ENCODE peak calls at places on chromosomes 13 and 19, in ten cellular contexts. One of them, this sample, is unnamed. For H3K27me3, the result is how much of the 10 kb centered on the place peaks cover.

GRCh38 chr13:99053636-99054233 is 75.9 kb upstream of the DOCK9 start:
- DNase-seq in colonic mucosa: no peak
- DNase-seq in thoracic aorta: no peak
- DNase-seq in neuronal stem cell: no peak
- DNase-seq in heart left ventricle: no peak
- DNase-seq in ovary: no peak
- DNase-seq in AG04450: no peak
- DNase-seq in sigmoid colon: no peak
- DNase-seq in SJCRH30: no peak
- DNase-seq in breast epithelium: no peak
- DNase-seq in this sample: no peak

GRCh38 chr13:110913322-110913721 is 1.5 kb downstream of the ANKRD10 start:
- DNase-seq in colonic mucosa: peak
- DNase-seq in thoracic aorta: no peak
- DNase-seq in neuronal stem cell: no peak
- DNase-seq in heart left ventricle: no peak
- DNase-seq in ovary: no peak
- DNase-seq in AG04450: no peak
- DNase-seq in sigmoid colon: no peak
- DNase-seq in SJCRH30: peak
- DNase-seq in breast epithelium: no peak
- DNase-seq in this sample: no peak

GRCh38 chr13:83048419-83048818 is 833.9 kb downstream of the SLITRK1 start:
- DNase-seq in colonic mucosa: no peak
- DNase-seq in thoracic aorta: no peak
- DNase-seq in neuronal stem cell: no peak
- DNase-seq in heart left ventricle: no peak
- DNase-seq in ovary: no peak
- DNase-seq in AG04450: no peak
- DNase-seq in sigmoid colon: no peak
- DNase-seq in SJCRH30: no peak
- DNase-seq in breast epithelium: no peak
- DNase-seq in this sample: no peak

GRCh38 chr13:35760678-35761308 is 284.3 kb upstream of the MAB21L1 start:
- DNase-seq in colonic mucosa: no peak
- DNase-seq in thoracic aorta: no peak
- DNase-seq in neuronal stem cell: no peak
- DNase-seq in heart left ventricle: no peak
- DNase-seq in ovary: no peak
- DNase-seq in AG04450: no peak
- DNase-seq in sigmoid colon: no peak
- DNase-seq in SJCRH30: peak
- DNase-seq in breast epithelium: no peak
- DNase-seq in this sample: no peak

GRCh38 chr13:96806750-96807149 is 187.5 kb downstream of the OXGR1 start:
- DNase-seq in colonic mucosa: no peak
- DNase-seq in thoracic aorta: no peak
- DNase-seq in neuronal stem cell: no peak
- DNase-seq in heart left ventricle: no peak
- DNase-seq in ovary: no peak
- DNase-seq in AG04450: no peak
- DNase-seq in sigmoid colon: no peak
- DNase-seq in SJCRH30: no peak
- DNase-seq in breast epithelium: no peak
- DNase-seq in this sample: no peak

GRCh38 chr19:33290956-33291622 is 11.2 kb downstream of the CEBPA start:
- DNase-seq in colonic mucosa: peak
- DNase-seq in thoracic aorta: no peak
- DNase-seq in neuronal stem cell: no peak
- DNase-seq in heart left ventricle: no peak
- DNase-seq in ovary: no peak
- DNase-seq in AG04450: no peak
- DNase-seq in sigmoid colon: no peak
- DNase-seq in SJCRH30: no peak
- DNase-seq in breast epithelium: no peak
- DNase-seq in this sample: peak

GRCh38 chr13:75855216-75855615 is 219.1 kb downstream of the LMO7 start:
- DNase-seq in colonic mucosa: no peak
- DNase-seq in thoracic aorta: no peak
- DNase-seq in neuronal stem cell: no peak
- DNase-seq in heart left ventricle: no peak
- DNase-seq in ovary: no peak
- DNase-seq in AG04450: no peak
- DNase-seq in sigmoid colon: no peak
- DNase-seq in SJCRH30: no peak
- DNase-seq in breast epithelium: no peak
- DNase-seq in this sample: no peak

GRCh38 chr19:6218497-6219146 is 61.2 kb downstream of the MLLT1 start:
- DNase-seq in colonic mucosa: peak
- DNase-seq in thoracic aorta: peak
- DNase-seq in neuronal stem cell: peak
- DNase-seq in heart left ventricle: peak
- DNase-seq in ovary: peak
- DNase-seq in AG04450: no peak
- DNase-seq in sigmoid colon: peak
- DNase-seq in SJCRH30: peak
- DNase-seq in breast epithelium: peak
- DNase-seq in this sample: peak

GRCh38 chr13:90485441-90485840 is 862.0 kb upstream of the MIR17HG start:
- DNase-seq in colonic mucosa: no peak
- DNase-seq in thoracic aorta: no peak
- DNase-seq in neuronal stem cell: no peak
- DNase-seq in heart left ventricle: no peak
- DNase-seq in ovary: no peak
- DNase-seq in AG04450: no peak
- DNase-seq in sigmoid colon: no peak
- DNase-seq in SJCRH30: no peak
- DNase-seq in breast epithelium: no peak
- DNase-seq in this sample: no peak

GRCh38 chr19:17095141-17095919 is 19.8 kb downstream of the MYO9B start:
- DNase-seq in colonic mucosa: peak
- DNase-seq in thoracic aorta: peak
- DNase-seq in neuronal stem cell: no peak
- DNase-seq in heart left ventricle: no peak
- DNase-seq in ovary: no peak
- DNase-seq in AG04450: no peak
- DNase-seq in sigmoid colon: peak
- DNase-seq in SJCRH30: no peak
- DNase-seq in breast epithelium: no peak
- DNase-seq in this sample: no peak

GRCh38 chr19:39563408-39563807 is 23.4 kb upstream of the EID2 start:
- DNase-seq in colonic mucosa: no peak
- DNase-seq in thoracic aorta: no peak
- DNase-seq in neuronal stem cell: no peak
- DNase-seq in heart left ventricle: no peak
- DNase-seq in ovary: no peak
- DNase-seq in AG04450: no peak
- DNase-seq in sigmoid colon: no peak
- DNase-seq in SJCRH30: peak
- DNase-seq in breast epithelium: no peak
- DNase-seq in this sample: no peak
- H3K27me3 ChIP-seq in colonic mucosa: under half
- H3K27me3 ChIP-seq in thoracic aorta: under half
- H3K27me3 ChIP-seq in neuronal stem cell: under half
- H3K27me3 ChIP-seq in heart left ventricle: under half
- H3K27me3 ChIP-seq in ovary: under half
- H3K27me3 ChIP-seq in AG04450: under half
- H3K27me3 ChIP-seq in sigmoid colon: under half
- H3K27me3 ChIP-seq in SJCRH30: under half
- H3K27me3 ChIP-seq in breast epithelium: under half
- H3K27me3 ChIP-seq in this sample: under half

GRCh38 chr19:49918089-49918488 is 10.9 kb upstream of the ATF5 start:
- DNase-seq in colonic mucosa: no peak
- DNase-seq in thoracic aorta: no peak
- DNase-seq in neuronal stem cell: no peak
- DNase-seq in heart left ventricle: no peak
- DNase-seq in ovary: no peak
- DNase-seq in AG04450: no peak
- DNase-seq in sigmoid colon: no peak
- DNase-seq in SJCRH30: no peak
- DNase-seq in breast epithelium: no peak
- DNase-seq in this sample: no peak

GRCh38 chr19:49920624-49921363 is 8.2 kb upstream of the ATF5 start:
- DNase-seq in colonic mucosa: no peak
- DNase-seq in thoracic aorta: no peak
- DNase-seq in neuronal stem cell: no peak
- DNase-seq in heart left ventricle: no peak
- DNase-seq in ovary: no peak
- DNase-seq in AG04450: no peak
- DNase-seq in sigmoid colon: no peak
- DNase-seq in SJCRH30: no peak
- DNase-seq in breast epithelium: no peak
- DNase-seq in this sample: no peak

GRCh38 chr19:49913720-49914119 is 15.3 kb upstream of the ATF5 start:
- DNase-seq in colonic mucosa: no peak
- DNase-seq in thoracic aorta: no peak
- DNase-seq in neuronal stem cell: no peak
- DNase-seq in heart left ventricle: no peak
- DNase-seq in ovary: no peak
- DNase-seq in AG04450: no peak
- DNase-seq in sigmoid colon: no peak
- DNase-seq in SJCRH30: no peak
- DNase-seq in breast epithelium: no peak
- DNase-seq in this sample: no peak

GRCh38 chr19:49915271-49915670 is 13.7 kb upstream of the ATF5 start:
- DNase-seq in colonic mucosa: no peak
- DNase-seq in thoracic aorta: no peak
- DNase-seq in neuronal stem cell: no peak
- DNase-seq in heart left ventricle: no peak
- DNase-seq in ovary: no peak
- DNase-seq in AG04450: no peak
- DNase-seq in sigmoid colon: no peak
- DNase-seq in SJCRH30: no peak
- DNase-seq in breast epithelium: no peak
- DNase-seq in this sample: no peak

DNA sequence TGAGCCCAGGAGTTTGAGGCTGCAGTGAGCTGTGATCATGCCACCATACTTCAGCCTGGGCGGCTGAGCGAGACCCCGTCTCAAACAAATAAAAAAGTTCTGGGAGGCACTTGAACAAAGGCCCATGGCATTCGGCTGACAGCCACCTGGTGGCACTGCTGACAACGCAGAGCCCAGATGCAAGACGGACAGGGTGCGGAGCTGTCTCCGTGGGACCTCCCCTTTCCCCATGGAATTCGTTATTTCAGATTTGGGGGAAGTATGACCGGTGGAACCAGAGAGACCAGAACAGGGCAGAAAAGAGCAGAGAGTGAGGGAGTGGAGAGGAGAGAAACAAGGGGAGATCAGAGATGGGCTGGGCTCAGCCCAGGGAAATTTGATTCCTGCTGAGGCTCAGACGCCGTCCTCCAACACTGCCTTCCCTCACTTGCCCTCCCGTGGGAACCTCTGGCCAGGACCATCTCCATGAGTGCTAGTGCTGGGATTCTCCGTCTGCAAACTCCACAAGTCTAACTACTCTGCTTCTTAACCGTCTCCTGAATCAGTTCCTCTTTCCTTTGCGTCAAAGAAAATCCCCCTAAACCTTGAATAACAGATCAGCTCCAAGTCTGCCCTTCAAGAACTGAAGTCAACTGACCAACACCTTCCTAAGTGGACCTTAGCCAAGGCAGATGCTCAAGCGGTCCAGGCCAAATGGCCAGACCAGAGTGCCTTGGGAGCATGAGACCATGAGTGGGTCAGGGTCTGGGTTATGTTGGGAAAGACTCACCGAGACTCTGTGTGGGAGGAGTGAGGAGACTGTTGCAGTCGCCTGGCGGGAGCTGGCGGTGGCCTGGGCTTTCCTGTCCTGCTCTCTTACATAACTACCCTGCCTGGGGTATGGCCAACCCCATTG is 11.9 kb upstream of the ATF5 start:
- DNase-seq in colonic mucosa: no peak
- DNase-seq in thoracic aorta: no peak
- DNase-seq in neuronal stem cell: no peak
- DNase-seq in heart left ventricle: no peak
- DNase-seq in ovary: no peak
- DNase-seq in AG04450: no peak
- DNase-seq in sigmoid colon: no peak
- DNase-seq in SJCRH30: no peak
- DNase-seq in breast epithelium: no peak
- DNase-seq in this sample: no peak
- H3K27ac ChIP-seq in colonic mucosa: no peak
- H3K27ac ChIP-seq in thoracic aorta: no peak
- H3K27ac ChIP-seq in neuronal stem cell: no peak
- H3K27ac ChIP-seq in heart left ventricle: no peak
- H3K27ac ChIP-seq in ovary: no peak
- H3K27ac ChIP-seq in AG04450: no peak
- H3K27ac ChIP-seq in sigmoid colon: no peak
- H3K27ac ChIP-seq in SJCRH30: no peak
- H3K27ac ChIP-seq in breast epithelium: no peak
- H3K27ac ChIP-seq in this sample: peak

DNA sequence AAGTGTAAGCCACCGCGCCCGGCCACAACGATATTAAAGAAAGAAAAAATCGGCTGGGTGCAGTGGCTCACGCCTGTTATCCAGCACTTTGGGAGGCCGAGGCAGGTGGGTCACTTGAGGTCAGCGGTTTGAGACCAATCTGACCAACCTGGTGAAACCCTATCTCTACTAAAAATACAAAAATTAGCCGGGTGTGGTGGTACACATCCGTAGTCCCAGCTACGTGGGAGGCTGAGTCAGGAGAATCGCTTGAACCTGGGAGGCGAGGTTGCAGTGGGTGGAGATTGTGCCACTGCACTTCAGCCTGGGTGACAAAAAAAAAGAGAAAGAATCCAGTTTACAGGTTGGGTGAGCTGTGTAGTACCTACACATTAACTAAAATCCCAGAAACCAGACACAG is 99.9 kb upstream of the CACNA1A start:
- DNase-seq in colonic mucosa: no peak
- DNase-seq in thoracic aorta: no peak
- DNase-seq in neuronal stem cell: no peak
- DNase-seq in heart left ventricle: no peak
- DNase-seq in ovary: no peak
- DNase-seq in AG04450: no peak
- DNase-seq in sigmoid colon: no peak
- DNase-seq in SJCRH30: no peak
- DNase-seq in breast epithelium: no peak
- DNase-seq in this sample: no peak
- H3K27me3 ChIP-seq in colonic mucosa: under half
- H3K27me3 ChIP-seq in thoracic aorta: under half
- H3K27me3 ChIP-seq in neuronal stem cell: under half
- H3K27me3 ChIP-seq in heart left ventricle: under half
- H3K27me3 ChIP-seq in ovary: under half
- H3K27me3 ChIP-seq in AG04450: under half
- H3K27me3 ChIP-seq in sigmoid colon: under half
- H3K27me3 ChIP-seq in SJCRH30: under half
- H3K27me3 ChIP-seq in breast epithelium: under half
- H3K27me3 ChIP-seq in this sample: under half

DNA sequence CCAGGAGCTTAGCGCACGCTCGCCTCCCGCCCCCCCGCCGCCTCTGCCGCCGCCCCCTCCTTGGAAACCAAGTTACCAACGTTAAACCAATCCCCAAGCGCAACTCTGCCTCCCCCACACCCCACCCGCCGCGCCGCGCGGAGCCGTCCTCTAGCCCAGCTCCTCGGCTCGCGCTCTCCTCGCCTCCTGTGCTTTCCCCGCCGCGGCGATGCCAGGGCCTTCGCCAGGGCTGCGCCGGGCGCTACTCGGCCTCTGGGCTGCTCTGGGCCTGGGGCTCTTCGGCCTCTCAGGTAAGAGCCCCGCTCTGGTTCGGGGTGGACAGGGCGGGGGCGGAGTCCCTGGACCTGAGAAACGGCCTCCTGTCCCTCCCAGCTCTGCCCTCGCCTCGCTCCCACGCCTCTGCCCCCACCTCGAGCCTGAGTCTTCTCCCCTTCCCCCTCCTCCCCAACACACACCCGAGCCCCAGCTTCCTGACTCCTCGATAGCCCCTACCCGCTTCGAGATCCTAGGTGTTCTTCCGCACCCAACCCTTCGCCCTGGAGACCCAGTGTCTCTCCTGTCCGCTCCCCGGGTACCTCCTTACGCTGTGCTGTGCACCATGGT is at the start of gene ICAM5:
- DNase-seq in colonic mucosa: no peak
- DNase-seq in thoracic aorta: no peak
- DNase-seq in neuronal stem cell: no peak
- DNase-seq in heart left ventricle: no peak
- DNase-seq in ovary: peak
- DNase-seq in AG04450: no peak
- DNase-seq in sigmoid colon: no peak
- DNase-seq in SJCRH30: no peak
- DNase-seq in breast epithelium: no peak
- DNase-seq in this sample: no peak
- H3K27ac ChIP-seq in colonic mucosa: no peak
- H3K27ac ChIP-seq in thoracic aorta: no peak
- H3K27ac ChIP-seq in neuronal stem cell: no peak
- H3K27ac ChIP-seq in heart left ventricle: no peak
- H3K27ac ChIP-seq in ovary: no peak
- H3K27ac ChIP-seq in AG04450: peak
- H3K27ac ChIP-seq in sigmoid colon: no peak
- H3K27ac ChIP-seq in SJCRH30: no peak
- H3K27ac ChIP-seq in breast epithelium: no peak
- H3K27ac ChIP-seq in this sample: peak